ENCODE peak calls at places on chromosome 5, in nine cellular contexts. S is prostate gland, H is A549, U is stomach, X is ovary, J is uterus, D is right lobe of liver, O is suprapubic skin, Y is IMR-90. Q is an unnamed sample.

GRCh38 chr5:158026248-158027031 is 167.5 kb upstream of the CLINT1 start:
- DNase-seq in X (no peak), O (no peak), J (peak), H (no peak), D (no peak), S (no peak), U (no peak), Y (no peak), Q (peak)

GRCh38 chr5:6545770-6546690 is 86.8 kb downstream of the NSUN2 start:
- DNase-seq in O (peak), J (no peak), H (no peak), U (no peak), X (no peak), S (no peak), D (no peak), Y (no peak), Q (peak)

GRCh38 chr5:94646758-94647157 is 28.3 kb downstream of the SLF1 start:
- DNase-seq in D (no peak), Y (no peak), U (no peak), X (no peak), J (no peak), H (no peak), S (no peak), O (no peak), Q (no peak)

GRCh38 chr5:59923465-59923864 is 29.9 kb upstream of the PDE4D start:
- DNase-seq in H (peak), O (no peak), J (no peak), Y (peak), X (no peak), D (no peak), U (no peak), S (no peak), Q (no peak)

GRCh38 chr5:45542421-45542820 is 153.8 kb downstream of the HCN1 start:
- DNase-seq in X (no peak), J (no peak), D (no peak), O (no peak), U (no peak), H (no peak), Y (no peak), S (no peak), Q (no peak)

GRCh38 chr5:60633336-60633735 is 66.6 kb downstream of the DEPDC1B start:
- DNase-seq in X (no peak), S (no peak), D (no peak), J (no peak), U (no peak), O (no peak), Y (peak), H (no peak), Q (no peak)

GRCh38 chr5:154526231-154527226 is 48.5 kb upstream of the HAND1 start:
- DNase-seq in Y (no peak), D (no peak), X (no peak), H (no peak), O (no peak), J (no peak), U (no peak), S (no peak), Q (no peak)

GRCh38 chr5:124504081-124504916 is 242.1 kb downstream of the ZNF608 start:
- DNase-seq in S (no peak), X (no peak), O (no peak), H (no peak), D (no peak), J (no peak), U (no peak), Y (peak), Q (no peak)

GRCh38 chr5:64457846-64458245 is 48.0 kb upstream of the RGS7BP start:
- DNase-seq in D (no peak), U (no peak), H (no peak), Y (no peak), J (no peak), X (no peak), S (no peak), O (no peak), Q (no peak)

GRCh38 chr5:160180931-160181330 is 48.4 kb upstream of the FABP6 start:
- DNase-seq in X (no peak), J (no peak), U (no peak), Y (no peak), S (no peak), D (no peak), H (no peak), O (no peak), Q (no peak)

GRCh38 chr5:15238006-15238405 is 262.0 kb upstream of the FBXL7 start:
- DNase-seq in J (no peak), O (no peak), H (no peak), X (no peak), S (no peak), U (no peak), D (no peak), Y (no peak), Q (no peak)

GRCh38 chr5:146283344-146283761 is 55.3 kb upstream of the POU4F3 start:
- DNase-seq in D (no peak), J (no peak), X (no peak), H (peak), U (no peak), O (no peak), Y (peak), S (no peak), Q (no peak)

GRCh38 chr5:24167791-24168190 is 477.0 kb downstream of the CDH10 start:
- DNase-seq in O (no peak), Y (no peak), J (no peak), H (no peak), X (no peak), U (no peak), D (no peak), S (no peak), Q (no peak)

GRCh38 chr5:173495225-173495904 is 121.1 kb downstream of the BOD1 start:
- DNase-seq in Y (peak), H (no peak), O (no peak), D (no peak), J (no peak), X (no peak), U (no peak), S (no peak), Q (peak)

GRCh38 chr5:174571662-174572397 is 152.6 kb upstream of the MSX2 start:
- DNase-seq in D (no peak), S (peak), U (peak), Y (peak), J (peak), O (peak), X (peak), H (peak), Q (no peak)

GRCh38 chr5:14160116-14160515 is 17.0 kb downstream of the TRIO start:
- DNase-seq in X (no peak), J (no peak), H (no peak), D (no peak), O (no peak), S (no peak), Y (no peak), U (no peak), Q (peak)

GRCh38 chr5:54785729-54786548 is 199.5 kb downstream of the ESM1 start:
- DNase-seq in Y (peak), J (no peak), D (peak), H (no peak), O (no peak), U (no peak), S (peak), X (no peak), Q (no peak)

GRCh38 chr5:180201051-180201987 is 7.7 kb downstream of the RASGEF1C start:
- DNase-seq in J (no peak), U (no peak), Y (no peak), S (no peak), H (peak), D (no peak), O (no peak), X (no peak), Q (peak)

GRCh38 chr5:159905496-159905895 is 10.8 kb upstream of the ADRA1B start:
- DNase-seq in H (peak), X (no peak), S (no peak), Y (peak), U (no peak), D (no peak), O (no peak), J (no peak), Q (no peak)

GRCh38 chr5:34494111-34494755 is 161.9 kb upstream of the RAI14 start:
- DNase-seq in O (no peak), J (no peak), S (no peak), X (no peak), H (no peak), D (no peak), U (no peak), Y (peak), Q (no peak)

GRCh38 chr5:145943674-145944121 is 7.3 kb downstream of the SH3RF2 start:
- DNase-seq in D (peak), U (peak), H (peak), O (no peak), Y (peak), X (no peak), J (no peak), S (no peak), Q (no peak)

GRCh38 chr5:131384616-131385214 is 120.9 kb downstream of the CDC42SE2 start:
- DNase-seq in X (no peak), S (no peak), J (no peak), H (no peak), U (no peak), D (no peak), Y (no peak), O (no peak), Q (no peak)

GRCh38 chr5:166370928-166371690 is 1920.3 kb upstream of the WWC1 start:
- DNase-seq in H (no peak), U (no peak), S (no peak), X (no peak), O (no peak), Y (no peak), J (no peak), D (no peak), Q (no peak)

GRCh38 chr5:93572101-93572772 is 8.8 kb downstream of the NR2F1-AS1 start:
- DNase-seq in H (no peak), U (no peak), J (peak), X (no peak), S (no peak), D (no peak), O (no peak), Y (no peak), Q (no peak)

GRCh38 chr5:56011835-56012234 is 17.1 kb upstream of the IL6ST start:
- DNase-seq in O (no peak), S (no peak), H (peak), X (no peak), Y (peak), D (no peak), J (no peak), U (no peak), Q (no peak)

GRCh38 chr5:52880541-52880940 is 92.8 kb downstream of the ITGA1 start:
- DNase-seq in X (no peak), Y (no peak), D (no peak), S (no peak), J (no peak), U (no peak), H (no peak), O (no peak), Q (no peak)

GRCh38 chr5:121967187-121967586 is 5.4 kb downstream of the SRFBP1 start:
- DNase-seq in O (no peak), X (no peak), Y (peak), U (no peak), S (no peak), H (peak), J (no peak), D (no peak), Q (no peak)

GRCh38 chr5:123206618-123207320 is 117.7 kb downstream of the PRDM6 start:
- DNase-seq in S (no peak), X (no peak), D (no peak), O (no peak), H (no peak), U (no peak), Y (peak), J (no peak), Q (no peak)

GRCh38 chr5:74546796-74547195 is 93.7 kb downstream of the ENC1 start:
- DNase-seq in O (no peak), J (no peak), D (no peak), Y (peak), X (no peak), U (no peak), H (no peak), S (no peak), Q (no peak)

GRCh38 chr5:171166766-171167165 is 142.3 kb upstream of the TLX3 start:
- DNase-seq in S (no peak), H (no peak), D (no peak), U (no peak), X (no peak), Y (no peak), J (no peak), O (no peak), Q (no peak)

GRCh38 chr5:172178301-172179031 is 9.6 kb downstream of the STK10 start:
- DNase-seq in J (no peak), D (no peak), H (no peak), Y (no peak), X (no peak), O (no peak), U (peak), S (no peak), Q (no peak)

GRCh38 chr5:172177232-172177631 is 10.8 kb downstream of the STK10 start:
- DNase-seq in S (no peak), O (no peak), J (no peak), D (no peak), U (no peak), X (no peak), H (no peak), Y (no peak), Q (no peak)

GRCh38 chr5:172180936-172181335 is 7.1 kb downstream of the STK10 start:
- DNase-seq in H (no peak), J (no peak), O (no peak), Y (no peak), U (no peak), D (no peak), X (no peak), S (no peak), Q (no peak)

GRCh38 chr5:172182291-172182690 is 5.7 kb downstream of the STK10 start:
- DNase-seq in X (no peak), H (no peak), Y (no peak), J (no peak), U (no peak), O (no peak), S (no peak), D (no peak), Q (no peak)

GRCh38 chr5:172179032-172179989 is 8.7 kb downstream of the STK10 start:
- DNase-seq in S (no peak), Y (peak), J (no peak), O (no peak), U (no peak), X (no peak), D (no peak), H (no peak), Q (no peak)
- TF ChIP-seq POLR2A in S (no peak), Y (no peak), J (no peak), O (no peak), U (no peak), X (no peak), D (no peak), H (no peak), Q (no peak)

DNA sequence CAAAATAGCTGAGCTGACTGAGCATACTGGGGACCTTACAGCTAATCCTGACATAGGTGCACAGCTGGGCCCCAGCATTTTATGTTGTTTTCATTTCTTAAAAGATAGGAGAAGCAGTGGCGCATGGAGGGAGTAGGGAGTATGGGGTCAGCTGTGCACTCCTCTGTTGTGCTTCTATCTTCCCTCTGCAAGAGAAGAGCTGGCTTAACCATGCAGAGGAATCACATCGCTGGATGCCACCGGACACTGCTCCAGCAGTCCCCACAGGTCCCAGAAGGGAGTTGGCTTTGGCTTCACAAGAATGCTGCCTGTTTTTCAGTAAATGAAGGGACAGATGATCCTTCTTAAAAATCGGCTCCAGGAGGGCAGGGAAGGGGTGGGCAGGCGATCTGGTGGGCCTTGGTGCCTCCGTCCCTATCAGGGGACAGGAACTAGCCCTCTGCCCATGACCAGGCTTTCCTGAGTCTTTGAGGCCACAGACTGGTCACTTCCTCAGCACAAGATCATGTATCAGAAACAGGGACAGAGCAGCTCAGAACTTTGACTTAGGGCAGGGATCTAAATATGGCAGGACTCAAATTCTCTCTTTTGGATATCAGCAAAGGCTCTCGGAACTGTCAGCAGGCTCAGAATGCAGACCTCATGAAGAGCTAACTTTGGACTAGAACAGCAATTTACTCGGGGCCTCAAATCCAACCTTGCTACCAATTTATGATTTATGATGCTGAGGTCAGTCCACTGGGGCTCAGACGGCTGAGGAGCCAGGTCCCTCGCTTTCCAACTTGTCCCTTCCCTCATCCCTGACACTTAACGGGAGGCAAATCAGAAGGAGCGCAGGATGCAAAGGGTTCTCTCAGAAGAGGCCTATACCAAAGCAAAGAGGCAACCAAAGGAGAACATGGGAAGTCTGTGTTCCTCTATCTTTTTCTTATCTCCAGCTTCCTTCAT is 47.2 kb downstream of the MARCHF3 start:
- DNase-seq in Y (no peak), O (no peak), H (no peak), D (no peak), X (no peak), U (no peak), S (no peak), J (no peak), Q (no peak)
- H3K27ac ChIP-seq in Y (no peak), O (no peak), H (no peak), D (no peak), X (no peak), U (no peak), S (no peak), J (no peak), Q (no peak)

DNA sequence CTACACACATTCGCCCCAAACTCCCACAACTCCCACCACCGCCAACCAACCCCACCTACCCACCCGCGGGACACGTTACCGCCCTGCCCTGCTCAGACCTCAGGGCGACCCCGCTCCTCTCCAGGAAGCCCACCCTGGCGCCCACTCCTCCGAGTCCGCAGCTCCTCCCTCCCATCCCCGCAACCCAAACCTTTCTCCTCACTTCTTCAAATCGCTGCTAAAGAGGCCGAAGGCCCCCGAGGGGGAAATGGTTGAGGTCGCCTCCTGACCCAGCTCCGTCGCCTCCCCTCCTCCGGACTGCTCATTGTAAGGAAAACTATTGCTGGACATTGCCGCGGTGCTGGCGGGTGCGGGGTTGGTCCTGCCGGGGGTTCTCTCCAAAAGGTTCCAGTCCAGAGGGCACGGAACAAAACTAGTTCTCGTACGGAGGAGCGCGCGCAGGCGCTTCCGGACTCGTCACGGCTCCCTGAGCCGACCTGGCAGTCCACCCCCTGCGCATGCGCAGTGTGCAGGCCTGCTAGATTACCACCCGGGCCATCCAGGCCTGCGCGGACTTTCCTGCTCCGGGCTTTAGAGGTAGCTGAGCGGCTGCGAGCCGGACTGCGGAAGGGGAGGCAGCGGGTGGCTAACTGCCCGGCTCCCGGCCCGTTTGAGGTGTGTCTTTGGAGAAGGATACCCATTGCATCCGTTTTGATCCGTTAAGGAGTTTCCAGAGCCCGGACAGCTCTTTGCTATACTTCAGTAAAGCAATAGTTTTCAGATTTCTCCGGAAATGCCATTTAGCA is at the start of gene AP3B1:
- DNase-seq in Y (peak), X (peak), D (peak), H (peak), U (peak), S (peak), J (peak), O (peak), Q (peak)
- TF ChIP-seq POLR2A in Y (peak), X (peak), D (peak), H (peak), U (no peak), S (peak), J (peak), O (peak), Q (peak)

DNA sequence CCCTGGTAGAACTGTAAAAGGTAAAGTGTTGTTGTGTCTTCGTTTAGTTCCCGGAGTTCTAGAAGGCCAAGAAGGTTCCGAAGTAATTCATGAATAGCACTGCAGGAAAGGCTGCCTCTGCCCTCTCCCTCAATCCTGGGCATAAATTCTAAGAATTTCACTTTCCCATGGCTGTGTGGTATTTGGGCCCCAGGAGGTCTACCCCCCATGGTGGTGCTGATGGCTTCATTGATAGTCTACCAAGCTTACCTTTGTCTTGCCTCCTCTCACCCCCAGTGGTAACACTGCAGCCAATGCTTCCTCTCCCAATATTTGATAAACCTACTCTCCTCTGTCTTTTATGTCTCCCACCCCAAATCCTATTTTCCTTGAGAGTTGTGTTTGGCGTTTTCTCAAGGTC is 39.5 kb downstream of the ADAMTS16 start:
- DNase-seq in X (no peak), O (no peak), U (no peak), Y (no peak), D (no peak), J (no peak), S (no peak), H (no peak), Q (peak)
- H3K27ac ChIP-seq in X (no peak), O (no peak), U (no peak), Y (no peak), D (no peak), J (no peak), S (no peak), H (no peak), Q (no peak)

GRCh38 chr5:1799602-1800469 is at the start of gene MRPL36:
- DNase-seq in X (peak), S (peak), O (peak), H (peak), U (peak), J (peak), Y (peak), D (peak), Q (peak)
- TF ChIP-seq POLR2A in X (peak), S (peak), O (no peak), H (peak), U (no peak), J (peak), Y (peak), D (peak), Q (peak)

DNA sequence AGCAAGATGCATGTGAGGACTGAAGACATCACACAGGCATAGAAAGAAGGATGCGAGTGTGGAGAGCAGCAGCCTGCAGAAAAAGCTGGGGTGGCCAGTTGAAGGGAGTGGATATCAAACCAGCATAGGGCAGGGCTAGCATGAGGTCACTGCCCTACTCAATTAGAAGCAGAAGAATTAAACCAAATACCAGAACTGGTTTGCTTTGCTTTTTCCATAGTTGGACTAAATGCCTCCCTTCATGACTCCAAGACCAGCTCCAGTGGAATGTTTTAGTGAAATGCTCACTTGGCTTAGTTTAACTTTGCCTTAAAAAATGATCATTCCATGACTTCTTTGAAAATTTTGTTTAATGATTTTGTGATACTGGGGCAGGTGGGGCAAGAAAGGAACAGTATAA is 45.8 kb downstream of the TMEM167A start:
- DNase-seq in U (no peak), D (no peak), J (no peak), S (no peak), H (no peak), Y (no peak), X (no peak), O (no peak), Q (no peak)
- H3K27ac ChIP-seq in U (no peak), D (no peak), J (no peak), S (no peak), H (no peak), Y (no peak), X (no peak), O (no peak), Q (no peak)